ENCODE peak calls at places on chromosomes 13 and 19, in four cellular contexts. G, U, M and O are unnamed samples.

GRCh38 chr13:27988520-27988919 is at the start of gene URAD:
- DNase-seq in G (no peak), U (no peak), M (no peak), O (no peak)

GRCh38 chr13:42007844-42008243 is 40.6 kb upstream of the DGKH start:
- DNase-seq in G (no peak), U (no peak), M (no peak), O (no peak)

GRCh38 chr13:114173753-114174152 is 5.3 kb upstream of the CFAP97D2 start:
- DNase-seq in G (no peak), U (no peak), M (no peak), O (no peak)

GRCh38 chr19:13459351-13459750 is 46.9 kb downstream of the CACNA1A start:
- DNase-seq in G (no peak), U (no peak), M (no peak), O (no peak)

GRCh38 chr13:30791354-30791921 is 56.1 kb downstream of the ALOX5AP start:
- DNase-seq in G (no peak), U (no peak), M (no peak), O (no peak)

GRCh38 chr13:75704942-75705320 is 68.8 kb downstream of the LMO7 start:
- DNase-seq in G (peak; percentile 84), U (no peak), M (peak; percentile 77), O (no peak)

GRCh38 chr13:112808377-112809140 is 118.7 kb downstream of the ATP11A start:
- DNase-seq in G (no peak), U (no peak), M (no peak), O (no peak)

GRCh38 chr19:14619404-14619803 is 36.5 kb downstream of the CLEC17A start:
- DNase-seq in G (no peak), U (no peak), M (no peak), O (no peak)

GRCh38 chr13:39350461-39350881 is 252.5 kb downstream of the LHFPL6 start:
- DNase-seq in G (no peak), U (no peak), M (no peak), O (no peak)

GRCh38 chr19:54432144-54432738 is 16.8 kb upstream of the LENG8 start:
- DNase-seq in G (peak; percentile 73), U (no peak), M (no peak), O (no peak)

GRCh38 chr13:30880151-30880551 is 25.9 kb upstream of the MEDAG start:
- DNase-seq in G (no peak), U (no peak), M (no peak), O (no peak)

GRCh38 chr13:112724788-112725345 is 35.0 kb downstream of the ATP11A start:
- DNase-seq in G (no peak), U (peak; percentile 43), M (no peak), O (no peak)

GRCh38 chr13:106036870-106037269 is 498.6 kb downstream of the EFNB2 start:
- DNase-seq in G (peak; percentile 6), U (no peak), M (no peak), O (no peak)

GRCh38 chr13:60134376-60134775 is 29.4 kb downstream of the DIAPH3 start:
- DNase-seq in G (no peak), U (no peak), M (no peak), O (no peak)

GRCh38 chr13:66689037-66689619 is 541.0 kb downstream of the PCDH9 start:
- DNase-seq in G (no peak), U (no peak), M (no peak), O (no peak)

GRCh38 chr13:99959127-99959529 is 12.4 kb downstream of the ZIC5 start:
- DNase-seq in G (no peak), U (no peak), M (peak; percentile 11), O (no peak)

GRCh38 chr19:18946918-18947317 is 5.9 kb upstream of the HOMER3 start:
- DNase-seq in G (no peak), U (no peak), M (no peak), O (no peak)

GRCh38 chr19:19185853-19186728 is 5.9 kb downstream of the BORCS8 start:
- DNase-seq in G (peak; percentile 50), U (no peak), M (peak; percentile 37), O (peak; percentile 59)

GRCh38 chr13:26946675-26947342 is 186.2 kb upstream of the GPR12 start:
- DNase-seq in G (peak; percentile 44), U (no peak), M (no peak), O (peak; percentile 38)

GRCh38 chr19:6047741-6048231 is 62.5 kb downstream of the RFX2 start:
- DNase-seq in G (peak; percentile 31), U (no peak), M (no peak), O (no peak)

GRCh38 chr13:105908581-105908980 is 626.9 kb downstream of the EFNB2 start:
- DNase-seq in G (no peak), U (no peak), M (no peak), O (no peak)

GRCh38 chr13:20221772-20222171 is 10.3 kb downstream of the GJB6 start:
- DNase-seq in G (no peak), U (no peak), M (no peak), O (no peak)

GRCh38 chr13:26980099-26981031 is 191.2 kb downstream of the USP12 start:
- DNase-seq in G (no peak), U (no peak), M (no peak), O (no peak)

GRCh38 chr13:59112375-59112774 is 1051.4 kb downstream of the DIAPH3 start:
- DNase-seq in G (no peak), U (no peak), M (no peak), O (no peak)

GRCh38 chr19:5213667-5214066 is 126.9 kb downstream of the PTPRS start:
- DNase-seq in G (no peak), U (no peak), M (no peak), O (no peak)

GRCh38 chr19:46674416-46675178 is 13.6 kb upstream of the DACT3 start:
- DNase-seq in G (peak; percentile 53), U (no peak), M (no peak), O (no peak)

GRCh38 chr13:26540319-26540718 is 17.2 kb upstream of the WASF3 start:
- DNase-seq in G (no peak), U (no peak), M (no peak), O (no peak)

GRCh38 chr13:79056706-79057105 is 349.3 kb downstream of the RBM26 start:
- DNase-seq in G (no peak), U (no peak), M (no peak), O (no peak)

GRCh38 chr13:59099182-59099950 is 1064.4 kb downstream of the DIAPH3 start:
- DNase-seq in G (no peak), U (no peak), M (no peak), O (no peak)

GRCh38 chr19:8473652-8474476 is 28.6 kb downstream of the PRAM1 start:
- DNase-seq in G (no peak), U (no peak), M (no peak), O (peak; percentile 51)

GRCh38 chr13:29111446-29111845 is 291.3 kb downstream of the MTUS2 start:
- DNase-seq in G (no peak), U (no peak), M (no peak), O (no peak)

GRCh38 chr13:113601166-113602070 is 16.9 kb downstream of the TFDP1 start:
- DNase-seq in G (no peak), U (peak; percentile 60), M (no peak), O (no peak)

GRCh38 chr13:98892077-98892476 is 85.8 kb downstream of the DOCK9 start:
- DNase-seq in G (no peak), U (no peak), M (no peak), O (no peak)

GRCh38 chr13:26813626-26814348 is 53.2 kb upstream of the GPR12 start:
- DNase-seq in G (no peak), U (no peak), M (no peak), O (no peak)

GRCh38 chr13:69912576-69913074 is 195.0 kb upstream of the ATXN8OS start:
- DNase-seq in G (no peak), U (no peak), M (no peak), O (no peak)

GRCh38 chr19:30236006-30236405 is 136.2 kb upstream of the ZNF536 start:
- DNase-seq in G (no peak), U (no peak), M (no peak), O (no peak)

GRCh38 chr13:101942038-101942437 is 459.8 kb downstream of the FGF14 start:
- DNase-seq in G (no peak), U (no peak), M (no peak), O (no peak)

GRCh38 chr13:101942535-101943157 is 459.2 kb downstream of the FGF14 start:
- DNase-seq in G (no peak), U (no peak), M (no peak), O (no peak)

GRCh38 chr13:101935828-101936227 is 466.0 kb downstream of the FGF14 start:
- DNase-seq in G (no peak), U (no peak), M (no peak), O (no peak)

GRCh38 chr13:101941095-101941777 is 460.6 kb downstream of the FGF14 start:
- DNase-seq in G (no peak), U (no peak), M (no peak), O (no peak)

GRCh38 chr13:101939370-101939769 is 462.5 kb downstream of the FGF14 start:
- DNase-seq in G (no peak), U (no peak), M (no peak), O (no peak)
- TF ChIP-seq POLR2AphosphoS5 in G (no peak), U (no peak), M (no peak), O (no peak)

DNA sequence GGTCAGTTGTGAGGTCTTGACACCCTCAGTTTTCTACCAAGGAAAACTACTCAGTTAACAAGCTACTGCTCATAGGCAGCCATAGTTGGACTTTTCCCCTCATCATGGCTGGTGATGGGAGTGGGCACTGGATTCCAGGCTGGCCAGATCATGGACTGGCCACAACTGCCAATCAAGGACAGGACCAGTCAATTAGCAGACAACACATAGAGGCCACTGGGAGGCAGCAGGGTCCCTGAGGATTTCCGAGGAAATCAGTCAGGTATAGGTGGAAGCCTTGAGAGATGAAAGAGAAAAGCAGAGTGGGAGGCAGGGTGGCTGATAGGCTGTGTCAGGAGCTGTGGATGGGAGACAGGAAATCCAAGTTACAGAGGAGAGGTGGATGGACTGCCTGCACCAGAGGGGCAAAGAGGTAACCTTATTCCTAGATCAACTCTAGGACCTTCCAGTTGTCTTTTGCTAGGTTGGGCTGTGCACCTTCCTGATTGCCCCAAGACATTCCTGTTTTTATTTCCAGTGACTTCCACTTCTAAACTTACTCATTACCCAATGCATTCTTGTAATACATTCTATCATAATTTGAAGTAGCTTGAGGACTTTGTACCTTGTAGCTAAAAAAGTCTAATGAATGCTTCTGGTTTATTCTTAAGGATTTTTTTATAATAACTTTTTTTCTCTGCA is 361.8 kb downstream of the KCNRG start:
- DNase-seq in G (no peak), U (no peak), M (no peak), O (no peak)
- TF ChIP-seq POLR2AphosphoS5 in G (no peak), U (no peak), M (no peak), O (no peak)

GRCh38 chr19:10835754-10836477 is at the start of gene TMED1:
- DNase-seq in G (peak; percentile 99), U (peak; percentile 98), M (peak; percentile 94), O (peak; percentile 95)
- TF ChIP-seq POLR2AphosphoS5 in G (peak; percentile 13), U (peak; percentile 94), M (peak; percentile 79), O (peak; percentile 45)

DNA sequence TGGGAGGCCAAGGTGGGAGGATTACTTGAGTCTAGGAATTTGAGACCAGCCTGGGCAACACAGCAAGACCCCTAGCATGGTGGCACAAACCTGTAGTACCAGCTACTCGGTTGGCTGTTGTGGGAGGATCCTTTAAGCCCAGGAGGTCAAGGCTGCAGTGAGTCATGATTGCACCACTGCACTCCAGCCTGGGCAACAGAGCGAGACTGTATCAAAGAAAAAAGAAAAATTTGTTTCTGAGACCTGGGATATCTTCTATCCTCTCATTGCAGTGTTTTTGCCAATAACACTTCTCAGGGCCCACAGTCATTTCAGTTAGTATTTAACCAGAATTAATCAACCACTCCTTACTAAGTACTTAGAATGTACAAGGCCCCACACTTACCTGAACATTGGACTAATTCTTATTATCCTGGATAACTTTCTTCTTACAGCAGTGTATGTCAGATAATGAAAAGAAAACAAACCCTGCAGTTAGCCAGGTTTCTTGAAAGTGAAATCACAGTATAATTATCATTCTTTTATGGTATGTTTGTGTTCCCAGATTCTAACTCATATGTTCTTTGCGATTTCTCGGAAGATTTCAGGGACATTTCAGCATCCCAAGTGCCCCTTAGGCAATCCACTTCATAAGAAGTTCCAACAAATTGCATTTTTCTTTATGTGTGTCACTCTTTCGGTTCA is 75.6 kb upstream of the KLF5 start:
- DNase-seq in G (no peak), U (no peak), M (peak; percentile 34), O (no peak)
- TF ChIP-seq POLR2AphosphoS5 in G (no peak), U (no peak), M (no peak), O (no peak)